ENCODE peak calls at places on chromosome 13, in six cellular contexts. One of them, this sample, is unnamed.

GRCh38 chr13:49690133-49690989 is 925 bp downstream of the EBPL start:
- DNase-seq in AG09309: no peak
- DNase-seq in ascending aorta: no peak
- DNase-seq in NCI-H82: peak
- DNase-seq in stimulated activated CD8-positive, alpha-beta memory T cell treated with anti-CD3 and anti-CD28 coated beads, Interleukin-7, amount 100 ng/mL, for 1 hour: no peak
- DNase-seq in amygdala: no peak
- DNase-seq in this sample: peak

GRCh38 chr13:106710267-106710666 is 142.3 kb upstream of the ARGLU1 start:
- DNase-seq in stimulated activated CD8-positive, alpha-beta memory T cell treated with anti-CD3 and anti-CD28 coated beads, Interleukin-7, amount 100 ng/mL, for 1 hour: no peak
- DNase-seq in ascending aorta: no peak
- DNase-seq in AG09309: no peak
- DNase-seq in amygdala: no peak
- DNase-seq in NCI-H82: no peak
- DNase-seq in this sample: no peak

GRCh38 chr13:40438999-40439797 is 227.2 kb downstream of the FOXO1 start:
- DNase-seq in AG09309: no peak
- DNase-seq in ascending aorta: no peak
- DNase-seq in amygdala: no peak
- DNase-seq in stimulated activated CD8-positive, alpha-beta memory T cell treated with anti-CD3 and anti-CD28 coated beads, Interleukin-7, amount 100 ng/mL, for 1 hour: no peak
- DNase-seq in NCI-H82: no peak
- DNase-seq in this sample: no peak

GRCh38 chr13:106418556-106418955 is 116.9 kb downstream of the EFNB2 start:
- DNase-seq in NCI-H82: peak
- DNase-seq in stimulated activated CD8-positive, alpha-beta memory T cell treated with anti-CD3 and anti-CD28 coated beads, Interleukin-7, amount 100 ng/mL, for 1 hour: no peak
- DNase-seq in ascending aorta: no peak
- DNase-seq in AG09309: peak
- DNase-seq in amygdala: no peak
- DNase-seq in this sample: peak

GRCh38 chr13:113653264-113654174 is 4.5 kb downstream of the ATP4B start:
- DNase-seq in AG09309: no peak
- DNase-seq in ascending aorta: no peak
- DNase-seq in amygdala: no peak
- DNase-seq in stimulated activated CD8-positive, alpha-beta memory T cell treated with anti-CD3 and anti-CD28 coated beads, Interleukin-7, amount 100 ng/mL, for 1 hour: no peak
- DNase-seq in NCI-H82: no peak
- DNase-seq in this sample: no peak

GRCh38 chr13:98751397-98752110 is 918 bp downstream of the SLC15A1 start:
- DNase-seq in AG09309: no peak
- DNase-seq in ascending aorta: no peak
- DNase-seq in NCI-H82: peak
- DNase-seq in stimulated activated CD8-positive, alpha-beta memory T cell treated with anti-CD3 and anti-CD28 coated beads, Interleukin-7, amount 100 ng/mL, for 1 hour: no peak
- DNase-seq in amygdala: no peak
- DNase-seq in this sample: no peak

GRCh38 chr13:40613192-40613818 is 53.1 kb downstream of the FOXO1 start:
- DNase-seq in stimulated activated CD8-positive, alpha-beta memory T cell treated with anti-CD3 and anti-CD28 coated beads, Interleukin-7, amount 100 ng/mL, for 1 hour: peak
- DNase-seq in amygdala: no peak
- DNase-seq in NCI-H82: no peak
- DNase-seq in ascending aorta: no peak
- DNase-seq in AG09309: no peak
- DNase-seq in this sample: no peak

GRCh38 chr13:73835138-73835721 is 299.0 kb downstream of the KLF12 start:
- DNase-seq in AG09309: peak
- DNase-seq in ascending aorta: no peak
- DNase-seq in NCI-H82: peak
- DNase-seq in amygdala: no peak
- DNase-seq in stimulated activated CD8-positive, alpha-beta memory T cell treated with anti-CD3 and anti-CD28 coated beads, Interleukin-7, amount 100 ng/mL, for 1 hour: no peak
- DNase-seq in this sample: peak

GRCh38 chr13:38641164-38641948 is 45.5 kb upstream of the FREM2 start:
- DNase-seq in AG09309: no peak
- DNase-seq in stimulated activated CD8-positive, alpha-beta memory T cell treated with anti-CD3 and anti-CD28 coated beads, Interleukin-7, amount 100 ng/mL, for 1 hour: no peak
- DNase-seq in ascending aorta: no peak
- DNase-seq in NCI-H82: peak
- DNase-seq in amygdala: no peak
- DNase-seq in this sample: no peak

GRCh38 chr13:103002279-103002678 is 63.9 kb downstream of the SLC10A2 start:
- DNase-seq in AG09309: no peak
- DNase-seq in ascending aorta: no peak
- DNase-seq in amygdala: no peak
- DNase-seq in NCI-H82: no peak
- DNase-seq in stimulated activated CD8-positive, alpha-beta memory T cell treated with anti-CD3 and anti-CD28 coated beads, Interleukin-7, amount 100 ng/mL, for 1 hour: no peak
- DNase-seq in this sample: no peak

GRCh38 chr13:36133950-36134349 is 2.8 kb upstream of the DCLK1 start:
- DNase-seq in NCI-H82: no peak
- DNase-seq in amygdala: no peak
- DNase-seq in AG09309: no peak
- DNase-seq in stimulated activated CD8-positive, alpha-beta memory T cell treated with anti-CD3 and anti-CD28 coated beads, Interleukin-7, amount 100 ng/mL, for 1 hour: no peak
- DNase-seq in ascending aorta: no peak
- DNase-seq in this sample: no peak

GRCh38 chr13:67231481-67231940 is 1.4 kb upstream of the PCDH9 start:
- DNase-seq in stimulated activated CD8-positive, alpha-beta memory T cell treated with anti-CD3 and anti-CD28 coated beads, Interleukin-7, amount 100 ng/mL, for 1 hour: no peak
- DNase-seq in AG09309: no peak
- DNase-seq in NCI-H82: peak
- DNase-seq in ascending aorta: no peak
- DNase-seq in amygdala: no peak
- DNase-seq in this sample: no peak

GRCh38 chr13:112880976-112881540 is 88.0 kb upstream of the MCF2L start:
- DNase-seq in AG09309: no peak
- DNase-seq in amygdala: no peak
- DNase-seq in stimulated activated CD8-positive, alpha-beta memory T cell treated with anti-CD3 and anti-CD28 coated beads, Interleukin-7, amount 100 ng/mL, for 1 hour: no peak
- DNase-seq in NCI-H82: no peak
- DNase-seq in ascending aorta: no peak
- DNase-seq in this sample: no peak

GRCh38 chr13:47437411-47437810 is 540.6 kb upstream of the HTR2A start:
- DNase-seq in ascending aorta: no peak
- DNase-seq in stimulated activated CD8-positive, alpha-beta memory T cell treated with anti-CD3 and anti-CD28 coated beads, Interleukin-7, amount 100 ng/mL, for 1 hour: no peak
- DNase-seq in amygdala: no peak
- DNase-seq in NCI-H82: no peak
- DNase-seq in AG09309: peak
- DNase-seq in this sample: no peak

GRCh38 chr13:41502676-41503075 is 45.3 kb downstream of the RGCC start:
- DNase-seq in amygdala: no peak
- DNase-seq in ascending aorta: no peak
- DNase-seq in stimulated activated CD8-positive, alpha-beta memory T cell treated with anti-CD3 and anti-CD28 coated beads, Interleukin-7, amount 100 ng/mL, for 1 hour: no peak
- DNase-seq in AG09309: no peak
- DNase-seq in NCI-H82: no peak
- DNase-seq in this sample: no peak